ENCODE peak calls at places on chromosome 15, in seven cellular contexts. M is ovary; V is transverse colon; Q is stimulated activated CD4-positive, alpha-beta T cell treated with anti-CD3 and anti-CD28 coated beads, Interleukin-1b, Interleukin-23, amount 100 ng/mL, for 24 hours; Y is T-cell; R is caudate nucleus; B is HT1080. F is an unnamed sample.

GRCh38 chr15:63909819-63910437 is 76.2 kb upstream of the HERC1 start:
- DNase-seq in M (peak; percentile 52), V (no peak), Q (no peak), Y (no peak), R (no peak), B (no peak), F (no peak)

GRCh38 chr15:39580630-39581500 is at the start of gene THBS1:
- DNase-seq in M (peak; percentile 94), V (peak; percentile 92), Q (no peak), Y (no peak), R (peak; percentile 12), B (peak; percentile 91), F (peak; percentile 75)

GRCh38 chr15:80426316-80426715 is 22.1 kb downstream of the ARNT2 start:
- DNase-seq in M (no peak), V (no peak), Q (no peak), Y (no peak), R (peak; percentile 64), B (no peak), F (no peak)

GRCh38 chr15:25693321-25694237 is 169.5 kb downstream of the ATP10A start:
- DNase-seq in M (no peak), V (no peak), Q (no peak), Y (no peak), R (no peak), B (peak; percentile 24), F (no peak)

GRCh38 chr15:38084289-38084688 is 149.8 kb downstream of the TMCO5A start:
- DNase-seq in M (no peak), V (no peak), Q (no peak), Y (no peak), R (no peak), B (peak; percentile 91), F (no peak)

GRCh38 chr15:51184637-51185036 is 89.9 kb upstream of the TNFAIP8L3 start:
- DNase-seq in M (no peak), V (no peak), Q (no peak), Y (no peak), R (no peak), B (no peak), F (no peak)

GRCh38 chr15:82968066-82968465 is 15.5 kb upstream of the HOMER2 start:
- DNase-seq in M (no peak), V (no peak), Q (no peak), Y (no peak), R (no peak), B (peak; percentile 59), F (no peak)

GRCh38 chr15:89446260-89446891 is 50.0 kb downstream of the RHCG start:
- DNase-seq in M (no peak), V (no peak), Q (no peak), Y (no peak), R (no peak), B (no peak), F (no peak)

GRCh38 chr15:68830141-68830540 is 9.4 kb upstream of the ANP32A start:
- DNase-seq in M (no peak), V (no peak), Q (no peak), Y (no peak), R (no peak), B (no peak), F (no peak)

GRCh38 chr15:49035825-49036224 is 10.4 kb downstream of the SECISBP2L start:
- DNase-seq in M (no peak), V (no peak), Q (no peak), Y (no peak), R (no peak), B (no peak), F (no peak)

GRCh38 chr15:69854521-69855171 is 243.1 kb downstream of the TLE3 start:
- DNase-seq in M (no peak), V (no peak), Q (no peak), Y (no peak), R (no peak), B (peak; percentile 70), F (no peak)

GRCh38 chr15:78061963-78062427 is 15.5 kb downstream of the TBC1D2B start:
- DNase-seq in M (no peak), V (no peak), Q (no peak), Y (peak; percentile 31), R (no peak), B (peak; percentile 51), F (no peak)

GRCh38 chr15:90408657-90409056 is 20.6 kb downstream of the IQGAP1 start:
- DNase-seq in M (no peak), V (no peak), Q (no peak), Y (no peak), R (no peak), B (no peak), F (no peak)

GRCh38 chr15:70569718-70570231 is 193.6 kb downstream of the UACA start:
- DNase-seq in M (no peak), V (no peak), Q (no peak), Y (no peak), R (no peak), B (peak; percentile 18), F (no peak)

GRCh38 chr15:42723068-42723467 is 13.9 kb downstream of the CDAN1 start:
- DNase-seq in M (no peak), V (no peak), Q (no peak), Y (no peak), R (no peak), B (no peak), F (no peak)

GRCh38 chr15:98875309-98875708 is 132.3 kb downstream of the PGPEP1L start:
- DNase-seq in M (no peak), V (no peak), Q (no peak), Y (no peak), R (no peak), B (no peak), F (no peak)

GRCh38 chr15:67967871-67968423 is 86.2 kb upstream of the PIAS1 start:
- DNase-seq in M (peak; percentile 82), V (peak; percentile 76), Q (no peak), Y (no peak), R (peak; percentile 81), B (peak; percentile 75), F (peak; percentile 22)

GRCh38 chr15:77533986-77534385 is 98.7 kb downstream of the LINGO1 start:
- DNase-seq in M (peak; percentile 11), V (no peak), Q (no peak), Y (no peak), R (no peak), B (no peak), F (no peak)

GRCh38 chr15:44215594-44215993 is 20.5 kb upstream of the FRMD5 start:
- DNase-seq in M (no peak), V (no peak), Q (no peak), Y (no peak), R (no peak), B (peak; percentile 99), F (no peak)

GRCh38 chr15:101120961-101121360 is 130.9 kb downstream of the CHSY1 start:
- DNase-seq in M (no peak), V (no peak), Q (no peak), Y (no peak), R (no peak), B (no peak), F (no peak)

GRCh38 chr15:32919749-32920414 is 202.1 kb downstream of the GREM1 start:
- DNase-seq in M (no peak), V (no peak), Q (no peak), Y (no peak), R (no peak), B (no peak), F (no peak)

GRCh38 chr15:46091860-46092450 is 457.1 kb downstream of the SQOR start:
- DNase-seq in M (no peak), V (peak; percentile 14), Q (no peak), Y (no peak), R (no peak), B (peak; percentile 63), F (peak; percentile 43)